ENCODE peak calls at places on chromosomes 13 and 19, in seven cellular contexts. E is HS-5; S is activated CD4-positive, alpha-beta T cell treated with anti-CD3 and anti-CD28 coated beads, Interleukin-2, amount 50 U/mL, for 24 hours; P is fibroblast of villous mesenchyme; V is AG10803; J is activated T-cell treated with anti-CD3 and anti-CD28 coated beads for 1 hour; X is lower lobe of right lung. B is an unnamed sample.

GRCh38 chr13:57638147-57638890 is 6.8 kb downstream of the PCDH17 start:
- DNase-seq in X (no peak), P (no peak), V (no peak), S (no peak), J (no peak), E (no peak), B (no peak)

GRCh38 chr13:109331898-109332297 is 454.5 kb downstream of the IRS2 start:
- DNase-seq in J (no peak), E (no peak), X (no peak), V (peak), P (peak), S (no peak), B (no peak)

GRCh38 chr13:23159587-23160240 is 21.1 kb upstream of the SGCG start:
- DNase-seq in E (no peak), P (no peak), J (no peak), X (no peak), S (no peak), V (no peak), B (no peak)

GRCh38 chr19:18167975-18168645 is 5.5 kb upstream of the IFI30 start:
- DNase-seq in P (peak), E (no peak), S (no peak), X (peak), J (peak), V (no peak), B (peak)

GRCh38 chr13:32134241-32134801 is 102.7 kb downstream of the FRY start:
- DNase-seq in P (no peak), E (no peak), X (no peak), V (no peak), S (no peak), J (no peak), B (peak)

GRCh38 chr13:73717632-73718031 is 416.6 kb downstream of the KLF12 start:
- DNase-seq in S (no peak), E (no peak), X (no peak), V (no peak), J (no peak), P (peak), B (peak)

GRCh38 chr13:40464349-40464748 is 202.1 kb downstream of the FOXO1 start:
- DNase-seq in P (no peak), V (no peak), X (no peak), S (no peak), J (no peak), E (no peak), B (no peak)

GRCh38 chr13:77239312-77239711 is 87.6 kb downstream of the MYCBP2 start:
- DNase-seq in S (no peak), X (no peak), E (no peak), J (no peak), P (peak), V (no peak), B (no peak)

GRCh38 chr13:41398494-41399190 is 58.7 kb upstream of the RGCC start:
- DNase-seq in X (no peak), V (no peak), E (no peak), P (no peak), J (no peak), S (no peak), B (no peak)

GRCh38 chr13:73521291-73521626 is 462.5 kb downstream of the KLF5 start:
- DNase-seq in V (no peak), P (no peak), E (no peak), J (peak), S (peak), X (no peak), B (no peak)

GRCh38 chr13:40161931-40162330 is 504.5 kb downstream of the FOXO1 start:
- DNase-seq in E (no peak), P (no peak), J (no peak), S (no peak), X (no peak), V (no peak), B (no peak)

GRCh38 chr13:98845726-98846125 is 93.3 kb upstream of the SLC15A1 start:
- DNase-seq in X (no peak), S (no peak), E (no peak), P (no peak), V (peak), J (no peak), B (no peak)

GRCh38 chr19:18202759-18203407 is 959 bp downstream of the RAB3A start:
- DNase-seq in S (no peak), J (no peak), P (no peak), X (no peak), V (no peak), E (no peak), B (no peak)

GRCh38 chr19:17379221-17379631 is 2.1 kb upstream of the PLVAP start:
- DNase-seq in X (no peak), V (no peak), J (no peak), E (no peak), P (no peak), S (no peak), B (no peak)

GRCh38 chr19:12786149-12786870 is 5.0 kb upstream of the JUNB start:
- DNase-seq in X (peak), P (no peak), E (no peak), J (no peak), V (no peak), S (no peak), B (peak)

GRCh38 chr13:73074101-73074500 is 15.3 kb downstream of the KLF5 start:
- DNase-seq in E (no peak), S (no peak), X (no peak), J (no peak), V (no peak), P (no peak), B (no peak)

GRCh38 chr19:4385291-4386037 is 14.9 kb downstream of the SH3GL1 start:
- DNase-seq in P (no peak), S (no peak), E (no peak), X (no peak), J (no peak), V (no peak), B (no peak)

GRCh38 chr13:30908416-30908980 is 2.4 kb downstream of the MEDAG start:
- DNase-seq in J (no peak), P (peak), S (no peak), V (peak), E (no peak), X (no peak), B (no peak)

GRCh38 chr19:47391510-47392223 is 27.7 kb downstream of the MEIS3 start:
- DNase-seq in V (peak), E (peak), J (peak), P (peak), X (peak), S (peak), B (peak)

GRCh38 chr13:110126391-110126961 is 180.5 kb downstream of the COL4A1 start:
- DNase-seq in E (no peak), J (no peak), S (no peak), X (no peak), P (peak), V (peak), B (no peak)

GRCh38 chr19:44093931-44094765 is at the start of gene ZNF224:
- DNase-seq in X (peak), S (peak), P (peak), V (peak), E (peak), J (peak), B (peak)

B was measured in T47D.